ENCODE peak calls at places on chromosomes 11 and 22, in seven cellular contexts. X is body of pancreas, W is adrenal gland, M is tibial nerve, A is suprapubic skin, N is GM12892, E is GM12891. D is an unnamed sample.

GRCh38 chr11:1298695-1299492 is 10.5 kb downstream of the TOLLIP start:
- DNase-seq in X (peak), W (peak), M (peak), A (peak), N (no peak), E (no peak), D (no peak)

GRCh38 chr11:102168483-102168882 is 58.2 kb downstream of the YAP1 start:
- DNase-seq in X (no peak), W (no peak), M (no peak), A (no peak), N (no peak), E (no peak), D (no peak)

GRCh38 chr22:31538815-31539214 is 42.5 kb downstream of the SFI1 start:
- DNase-seq in X (no peak), W (no peak), M (no peak), A (no peak), N (no peak), E (no peak), D (no peak)

GRCh38 chr11:85118151-85118550 is 509.0 kb downstream of the DLG2 start:
- DNase-seq in X (no peak), W (no peak), M (no peak), A (no peak), N (no peak), E (no peak), D (no peak)

GRCh38 chr22:36348760-36349159 is 39.0 kb downstream of the MYH9 start:
- DNase-seq in X (no peak), W (no peak), M (no peak), A (no peak), N (no peak), E (no peak), D (no peak)

GRCh38 chr11:88208742-88209141 is 33.5 kb upstream of the RAB38 start:
- DNase-seq in X (no peak), W (no peak), M (peak), A (no peak), N (no peak), E (no peak), D (no peak)

GRCh38 chr11:102010776-102011500 is 36.3 kb upstream of the CFAP300 start:
- DNase-seq in X (no peak), W (peak), M (peak), A (peak), N (no peak), E (no peak), D (no peak)

GRCh38 chr11:2583605-2583958 is 116.2 kb downstream of the KCNQ1OT1 start:
- DNase-seq in X (peak), W (peak), M (no peak), A (no peak), N (peak), E (no peak), D (no peak)

GRCh38 chr11:8642226-8642625 is 40.2 kb downstream of the TRIM66 start:
- DNase-seq in X (no peak), W (no peak), M (no peak), A (no peak), N (no peak), E (no peak), D (no peak)

GRCh38 chr11:61958590-61958989 is 8.4 kb downstream of the BEST1 start:
- DNase-seq in X (no peak), W (no peak), M (no peak), A (no peak), N (no peak), E (no peak), D (no peak)

GRCh38 chr22:38017939-38018885 is 33.9 kb upstream of the SOX10 start:
- DNase-seq in X (no peak), W (no peak), M (no peak), A (no peak), N (no peak), E (no peak), D (no peak)

GRCh38 chr11:67615455-67616430 is 9.0 kb downstream of the NDUFV1 start:
- DNase-seq in X (peak), W (peak), M (no peak), A (peak), N (peak), E (no peak), D (peak)

GRCh38 chr11:105148241-105148640 is 8.7 kb upstream of the CARD18 start:
- DNase-seq in X (no peak), W (no peak), M (no peak), A (no peak), N (no peak), E (no peak), D (no peak)

GRCh38 chr11:130413383-130414106 is 14.9 kb downstream of the ADAMTS8 start:
- DNase-seq in X (no peak), W (no peak), M (no peak), A (no peak), N (no peak), E (no peak), D (no peak)

DNA sequence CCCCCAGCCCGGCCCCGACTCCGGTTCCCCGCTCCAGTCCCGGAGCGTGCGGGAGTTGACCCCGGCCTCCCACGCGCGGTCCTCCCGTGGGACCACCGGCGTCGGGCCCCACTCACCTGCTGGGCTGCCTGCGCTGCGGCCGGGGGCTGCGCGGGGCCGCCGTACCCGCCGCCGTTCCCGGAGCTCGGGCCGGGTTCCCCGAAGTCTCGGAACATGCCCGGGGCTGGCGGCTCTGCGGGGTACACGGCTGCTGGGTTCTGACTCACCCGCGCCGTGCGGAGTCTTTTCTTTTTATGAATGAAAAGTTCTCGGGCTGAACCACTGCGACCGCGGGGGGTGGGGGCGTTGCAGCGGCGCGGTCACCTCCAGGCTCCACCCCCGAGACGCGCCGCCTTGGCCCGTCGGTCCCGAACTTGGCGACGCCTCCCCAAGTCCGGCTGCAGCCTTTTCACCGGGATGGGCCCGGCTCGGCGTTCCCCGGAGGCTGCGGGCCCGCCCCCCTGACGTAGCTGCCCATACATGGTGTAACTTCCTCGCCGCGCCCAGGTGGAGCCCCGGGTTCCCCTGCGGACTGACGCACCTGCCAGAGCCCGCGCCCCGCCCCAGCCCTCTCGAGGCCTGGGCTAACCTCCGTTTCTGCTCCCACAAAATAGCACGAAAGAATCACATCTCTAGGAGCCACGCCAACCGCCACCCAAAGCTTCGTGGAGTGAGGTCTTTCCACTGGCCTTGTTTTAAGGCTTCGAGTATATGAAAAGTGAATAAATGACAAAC is at the start of gene FOSL1:
- DNase-seq in X (peak), W (peak), M (peak), A (peak), N (peak), E (peak), D (peak)
- TF ChIP-seq POLR2A in X (peak), W (peak), M (no peak), A (peak), N (peak), E (peak), D (peak)

GRCh38 chr11:114154271-114155047 is 94.9 kb downstream of the ZBTB16 start:
- DNase-seq in X (peak), W (no peak), M (peak), A (no peak), N (no peak), E (no peak), D (peak)
- TF ChIP-seq POLR2A in X (no peak), W (no peak), M (peak), A (no peak), N (no peak), E (no peak), D (no peak)

GRCh38 chr11:95923730-95924413 is at the start of gene MTMR2:
- DNase-seq in X (peak), W (peak), M (peak), A (peak), N (peak), E (peak), D (peak)
- TF ChIP-seq POLR2A in X (peak), W (peak), M (peak), A (peak), N (peak), E (peak), D (peak)

DNA sequence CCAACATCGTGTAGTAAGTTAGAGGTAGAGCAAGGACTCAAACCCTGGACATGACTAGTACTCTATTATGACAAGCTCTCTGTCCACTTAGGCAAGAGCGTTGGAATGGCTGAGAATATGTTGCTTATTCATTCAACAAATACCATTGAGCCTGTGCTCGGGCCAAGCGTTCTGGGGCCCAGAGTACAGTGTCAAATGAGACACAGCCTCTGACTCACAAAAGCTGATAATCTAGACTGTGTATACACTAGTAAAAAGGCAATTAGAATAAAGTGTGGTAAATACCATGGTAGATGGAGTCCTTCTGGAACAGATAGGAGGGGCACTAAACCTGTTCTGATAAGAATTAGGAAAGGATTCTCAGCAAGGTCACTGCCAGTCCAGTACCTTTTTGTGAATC is 24.7 kb downstream of the KCNE3 start:
- DNase-seq in X (peak), W (no peak), M (no peak), A (no peak), N (no peak), E (no peak), D (no peak)
- TF ChIP-seq POLR2A in X (no peak), W (no peak), M (no peak), A (no peak), N (no peak), E (no peak), D (no peak)